ENCODE peak calls at places on chromosomes 13 and 19, in ten cellular contexts. G, J, W, Z, Y, L, K, I, A and H are unnamed samples.

GRCh38 chr19:35292986-35293732 is 1.2 kb downstream of the MAG start:
- DNase-seq in G (no peak), J (peak; percentile 81), W (no peak), Z (no peak), Y (no peak), L (no peak), K (no peak), I (no peak), A (no peak), H (no peak)

GRCh38 chr13:113666324-113666660 is 727 bp upstream of the GRK1 start:
- DNase-seq in G (no peak), J (no peak), W (no peak), Z (no peak), Y (no peak), L (no peak), K (no peak), I (no peak), A (no peak), H (peak; percentile 17)

GRCh38 chr19:28422046-28422445 is 790.9 kb downstream of the UQCRFS1 start:
- DNase-seq in G (no peak), J (no peak), W (no peak), Z (no peak), Y (no peak), L (no peak), K (no peak), I (no peak), A (no peak), H (no peak)

GRCh38 chr19:1098177-1099051 is 3.2 kb upstream of the POLR2E start:
- DNase-seq in G (peak; percentile 33), J (no peak), W (no peak), Z (no peak), Y (no peak), L (no peak), K (no peak), I (no peak), A (no peak), H (no peak)

GRCh38 chr19:55452381-55453325 is 8.8 kb downstream of the ISOC2 start:
- DNase-seq in G (peak; percentile 63), J (peak; percentile 98), W (no peak), Z (no peak), Y (peak; percentile 65), L (peak; percentile 93), K (peak; percentile 91), I (no peak), A (peak; percentile 68), H (peak; percentile 98)

GRCh38 chr13:25085125-25085742 is 10.7 kb upstream of the PABPC3 start:
- DNase-seq in G (peak; percentile 32), J (peak; percentile 85), W (no peak), Z (no peak), Y (peak; percentile 42), L (peak; percentile 54), K (peak; percentile 71), I (no peak), A (peak; percentile 26), H (peak; percentile 68)

GRCh38 chr13:95156208-95156607 is 145.0 kb downstream of the ABCC4 start:
- DNase-seq in G (no peak), J (no peak), W (no peak), Z (no peak), Y (no peak), L (no peak), K (no peak), I (no peak), A (peak; percentile 3), H (no peak)

GRCh38 chr13:73259061-73259908 is 200.5 kb downstream of the KLF5 start:
- DNase-seq in G (no peak), J (no peak), W (no peak), Z (no peak), Y (peak; percentile 84), L (no peak), K (no peak), I (no peak), A (no peak), H (no peak)

GRCh38 chr13:29538625-29538976 is 56.9 kb downstream of the SLC7A1 start:
- DNase-seq in G (no peak), J (no peak), W (no peak), Z (no peak), Y (peak; percentile 53), L (no peak), K (no peak), I (no peak), A (no peak), H (no peak)

GRCh38 chr13:26887594-26887993 is 127.0 kb upstream of the GPR12 start:
- DNase-seq in G (no peak), J (no peak), W (no peak), Z (no peak), Y (no peak), L (no peak), K (no peak), I (no peak), A (no peak), H (no peak)

GRCh38 chr13:33353646-33354045 is 68.1 kb upstream of the STARD13 start:
- DNase-seq in G (no peak), J (no peak), W (no peak), Z (no peak), Y (no peak), L (no peak), K (no peak), I (no peak), A (no peak), H (no peak)

GRCh38 chr13:64725492-64725891 is 2504.6 kb downstream of the PCDH9 start:
- DNase-seq in G (no peak), J (no peak), W (no peak), Z (no peak), Y (no peak), L (no peak), K (no peak), I (no peak), A (no peak), H (no peak)

GRCh38 chr19:17376935-17377600 is at the start of gene PLVAP:
- DNase-seq in G (no peak), J (no peak), W (no peak), Z (no peak), Y (no peak), L (no peak), K (no peak), I (no peak), A (no peak), H (peak; percentile 49)

GRCh38 chr19:50972795-50973376 is 3.5 kb upstream of the KLK6 start:
- DNase-seq in G (no peak), J (no peak), W (no peak), Z (no peak), Y (no peak), L (no peak), K (no peak), I (no peak), A (no peak), H (no peak)

GRCh38 chr13:21683034-21683733 is 12.3 kb downstream of the FGF9 start:
- DNase-seq in G (no peak), J (no peak), W (no peak), Z (no peak), Y (peak; percentile 13), L (no peak), K (no peak), I (no peak), A (peak; percentile 71), H (no peak)

GRCh38 chr13:85806553-85807175 is 7.4 kb upstream of the SLITRK6 start:
- DNase-seq in G (no peak), J (no peak), W (no peak), Z (peak; percentile 10), Y (peak; percentile 36), L (no peak), K (peak; percentile 72), I (no peak), A (peak; percentile 55), H (no peak)

GRCh38 chr13:66984241-66984640 is 245.9 kb downstream of the PCDH9 start:
- DNase-seq in G (no peak), J (no peak), W (no peak), Z (no peak), Y (peak; percentile 2), L (no peak), K (no peak), I (no peak), A (no peak), H (no peak)

GRCh38 chr13:48094404-48094780 is 512 bp downstream of the MED4 start:
- DNase-seq in G (no peak), J (no peak), W (no peak), Z (no peak), Y (peak; percentile 26), L (no peak), K (peak; percentile 59), I (no peak), A (peak; percentile 8), H (no peak)

GRCh38 chr13:34842466-34842865 is 99.6 kb upstream of the NBEA start:
- DNase-seq in G (no peak), J (no peak), W (no peak), Z (no peak), Y (no peak), L (no peak), K (no peak), I (no peak), A (no peak), H (no peak)

GRCh38 chr13:24692541-24692940 is 12.3 kb downstream of the ATP12A start:
- DNase-seq in G (no peak), J (no peak), W (no peak), Z (no peak), Y (peak; percentile 38), L (no peak), K (no peak), I (no peak), A (peak; percentile 37), H (no peak)

GRCh38 chr13:41505209-41505835 is 48.0 kb downstream of the RGCC start:
- DNase-seq in G (no peak), J (no peak), W (no peak), Z (peak; percentile 67), Y (peak; percentile 94), L (no peak), K (no peak), I (no peak), A (peak; percentile 86), H (no peak)

GRCh38 chr13:27644302-27644701 is 22.6 kb downstream of the POLR1D start:
- DNase-seq in G (no peak), J (no peak), W (no peak), Z (peak; percentile 71), Y (peak; percentile 71), L (no peak), K (no peak), I (no peak), A (peak; percentile 61), H (no peak)

GRCh38 chr13:46178143-46178542 is 3.8 kb downstream of the LCP1 start:
- DNase-seq in G (no peak), J (no peak), W (no peak), Z (no peak), Y (no peak), L (no peak), K (no peak), I (no peak), A (no peak), H (no peak)

GRCh38 chr13:67036694-67037093 is 193.4 kb downstream of the PCDH9 start:
- DNase-seq in G (no peak), J (no peak), W (no peak), Z (no peak), Y (no peak), L (no peak), K (no peak), I (no peak), A (no peak), H (no peak)

GRCh38 chr19:7349231-7349591 is 474 bp downstream of the ARHGEF18 start:
- DNase-seq in G (no peak), J (no peak), W (no peak), Z (no peak), Y (no peak), L (no peak), K (no peak), I (no peak), A (no peak), H (no peak)

GRCh38 chr13:102040812-102041211 is 361.0 kb downstream of the FGF14 start:
- DNase-seq in G (no peak), J (no peak), W (no peak), Z (no peak), Y (no peak), L (no peak), K (no peak), I (no peak), A (no peak), H (no peak)